ENCODE peak calls at places on chromosomes 1 and 21, in five cellular contexts. K is hippocampal formation, D is A549, P is neural progenitor cell, B is caudate nucleus. S is an unnamed sample.

GRCh38 chr1:10561497-10561896 is 86.7 kb downstream of the PEX14 start:
- DNase-seq in K (no peak), D (no peak), P (no peak), B (no peak), S (no peak)

GRCh38 chr1:203593143-203593542 is 33.5 kb upstream of the ATP2B4 start:
- DNase-seq in K (no peak), D (no peak), P (no peak), B (no peak), S (no peak)

GRCh38 chr1:2236695-2237677 is 8.9 kb downstream of the SKI start:
- DNase-seq in K (no peak), D (no peak), P (no peak), B (no peak), S (no peak)

GRCh38 chr21:33273044-33273443 is 6.9 kb downstream of the IL10RB start:
- DNase-seq in K (no peak), D (no peak), P (no peak), B (no peak), S (no peak)

GRCh38 chr21:43859747-43860214 is 5.2 kb upstream of the AGPAT3 start:
- DNase-seq in K (no peak), D (no peak), P (no peak), B (no peak), S (no peak)

GRCh38 chr1:170586942-170587593 is 55.1 kb downstream of the GORAB start:
- DNase-seq in K (no peak), D (no peak), P (no peak), B (no peak), S (no peak)

GRCh38 chr1:81760487-81761097 is 40.1 kb upstream of the ADGRL2 start:
- DNase-seq in K (peak), D (no peak), P (peak), B (no peak), S (no peak)

GRCh38 chr21:35226302-35226701 is 177.2 kb upstream of the RUNX1 start:
- DNase-seq in K (no peak), D (no peak), P (peak), B (no peak), S (no peak)

GRCh38 chr1:59445040-59445439 is 148.1 kb downstream of the FGGY start:
- DNase-seq in K (no peak), D (no peak), P (no peak), B (no peak), S (no peak)

GRCh38 chr1:94056996-94057395 is 64.0 kb downstream of the ABCA4 start:
- DNase-seq in K (no peak), D (no peak), P (no peak), B (no peak), S (no peak)

GRCh38 chr21:45324430-45325205 is 36.9 kb upstream of the POFUT2 start:
- DNase-seq in K (no peak), D (peak), P (no peak), B (no peak), S (no peak)

GRCh38 chr1:118987431-118988185 is 535 bp downstream of the TBX15 start:
- DNase-seq in K (no peak), D (no peak), P (peak), B (no peak), S (no peak)

GRCh38 chr1:182684128-182684828 is at the start of gene RGS8:
- DNase-seq in K (no peak), D (no peak), P (peak), B (peak), S (no peak)

GRCh38 chr1:244654284-244655038 is 1.5 kb downstream of the DESI2 start:
- DNase-seq in K (peak), D (no peak), P (no peak), B (no peak), S (no peak)

GRCh38 chr1:153260980-153261792 is 1.7 kb downstream of the LORICRIN start:
- DNase-seq in K (no peak), D (no peak), P (no peak), B (no peak), S (peak)

GRCh38 chr1:218209351-218209861 is 75.7 kb upstream of the RRP15 start:
- DNase-seq in K (no peak), D (peak), P (no peak), B (no peak), S (no peak)

GRCh38 chr1:21882721-21883415 is 54.2 kb downstream of the HSPG2 start:
- DNase-seq in K (no peak), D (no peak), P (no peak), B (no peak), S (no peak)

GRCh38 chr1:110682898-110683297 is 8.2 kb upstream of the KCNA3 start:
- DNase-seq in K (no peak), D (no peak), P (no peak), B (no peak), S (no peak)

GRCh38 chr1:221912230-221912629 is 170.3 kb upstream of the DUSP10 start:
- DNase-seq in K (no peak), D (no peak), P (no peak), B (no peak), S (no peak)